ENCODE peak calls at places on chromosomes 4 and X, in seven cellular contexts. M, X, Y, B, E, J and C are unnamed samples.

GRCh38 chrX:134000260-134001245 is 15.2 kb upstream of the GPC3 start:
- DNase-seq in Y (no peak), M (no peak), X (no peak), J (no peak), B (no peak), E (no peak), C (no peak)

GRCh38 chr4:15239866-15240265 is 188.0 kb upstream of the C1QTNF7 start:
- DNase-seq in Y (no peak), B (no peak), X (no peak), J (no peak), E (no peak), M (no peak), C (no peak)

GRCh38 chrX:94121799-94122198 is 447.8 kb downstream of the FAM133A start:
- DNase-seq in J (no peak), M (no peak), E (no peak), X (no peak), B (no peak), Y (no peak), C (no peak)

GRCh38 chrX:65688403-65688881 is 21.0 kb downstream of the MSN start:
- DNase-seq in B (no peak), X (no peak), Y (no peak), J (no peak), M (peak), E (no peak), C (no peak)

GRCh38 chrX:88853925-88854324 is 106.9 kb downstream of the CPXCR1 start:
- DNase-seq in J (no peak), Y (no peak), M (no peak), X (no peak), E (no peak), B (no peak), C (no peak)

GRCh38 chrX:1207496-1208025 is 4.9 kb downstream of the CRLF2 start:
- DNase-seq in Y (no peak), B (no peak), X (no peak), M (no peak), E (no peak), J (no peak), C (no peak)

GRCh38 chr4:112234952-112235609 is 3.5 kb downstream of the AP1AR start:
- DNase-seq in E (peak), M (peak), X (peak), J (no peak), B (peak), Y (peak), C (peak)

GRCh38 chr4:8026455-8026854 is 86.8 kb upstream of the AFAP1 start:
- DNase-seq in Y (no peak), J (no peak), E (no peak), B (no peak), M (no peak), X (no peak), C (no peak)

GRCh38 chr4:776743-777441 is 49.0 kb downstream of the CPLX1 start:
- DNase-seq in E (no peak), J (no peak), Y (no peak), X (no peak), M (no peak), B (no peak), C (no peak)

GRCh38 chrX:43269201-43269600 is 386.9 kb upstream of the MAOA start:
- DNase-seq in M (no peak), J (no peak), X (no peak), E (no peak), Y (no peak), B (no peak), C (no peak)

GRCh38 chr4:100929753-100930152 is 411.9 kb upstream of the EMCN start:
- DNase-seq in M (no peak), X (no peak), Y (no peak), B (no peak), J (no peak), E (no peak), C (no peak)

GRCh38 chrX:40153335-40154221 is 55.8 kb upstream of the BCOR start:
- DNase-seq in M (no peak), X (peak), B (no peak), J (no peak), E (peak), Y (no peak), C (no peak)

GRCh38 chr4:55912249-55912648 is 36.5 kb upstream of the CEP135 start:
- DNase-seq in E (no peak), M (no peak), J (no peak), X (no peak), Y (no peak), B (no peak), C (no peak)

GRCh38 chr4:188989371-188989770 is 850.1 kb downstream of the TRIML1 start:
- DNase-seq in M (no peak), B (no peak), J (no peak), X (no peak), E (no peak), Y (no peak), C (no peak)

GRCh38 chr4:11949355-11949754 is 520.7 kb upstream of the HS3ST1 start:
- DNase-seq in Y (peak), M (no peak), E (no peak), B (no peak), J (no peak), X (no peak), C (no peak)

GRCh38 chr4:83010111-83010521 is 507 bp downstream of the LIN54 start:
- DNase-seq in B (no peak), X (no peak), J (no peak), Y (no peak), E (peak), M (no peak), C (no peak)

GRCh38 chr4:13544556-13545393 is 467 bp upstream of the NKX3-2 start:
- DNase-seq in Y (peak), E (peak), B (peak), X (peak), M (no peak), J (peak), C (peak)

GRCh38 chr4:164935363-164935762 is 42.1 kb downstream of the TRIM61 start:
- DNase-seq in X (peak), M (peak), E (peak), Y (peak), J (no peak), B (peak), C (peak)

GRCh38 chrX:64152857-64153256 is 52.7 kb downstream of the AMER1 start:
- DNase-seq in B (peak), M (no peak), X (peak), E (no peak), J (peak), Y (no peak), C (no peak)

GRCh38 chr4:73653695-73654106 is 33.5 kb upstream of the RASSF6 start:
- DNase-seq in E (peak), J (no peak), B (peak), X (no peak), Y (peak), M (peak), C (peak)

GRCh38 chr4:144670776-144671175 is 24.8 kb downstream of the HHIP start:
- DNase-seq in Y (no peak), B (no peak), E (no peak), M (no peak), X (no peak), J (no peak), C (no peak)

GRCh38 chr4:22897520-22898108 is 204.9 kb downstream of the GBA3 start:
- DNase-seq in X (peak), Y (peak), B (peak), E (peak), M (no peak), J (peak), C (peak)

GRCh38 chr4:109332926-109333464 is 30.5 kb upstream of the COL25A1 start:
- DNase-seq in E (peak), Y (no peak), X (peak), M (no peak), J (peak), B (no peak), C (peak)

GRCh38 chr4:112327950-112328349 is 30.8 kb downstream of the ALPK1 start:
- DNase-seq in E (peak), M (peak), X (no peak), Y (peak), J (no peak), B (peak), C (peak)

GRCh38 chr4:26022346-26022891 is 108.4 kb downstream of the SMIM20 start:
- DNase-seq in E (no peak), B (peak), Y (no peak), X (no peak), M (no peak), J (no peak), C (no peak)

GRCh38 chr4:93828830-93829530 is 427 bp downstream of the ATOH1 start:
- DNase-seq in X (peak), J (no peak), E (no peak), Y (no peak), B (no peak), M (no peak), C (peak)

GRCh38 chr4:123977623-123978022 is 581.0 kb downstream of the SPRY1 start:
- DNase-seq in B (peak), J (no peak), M (no peak), Y (no peak), X (no peak), E (no peak), C (no peak)

GRCh38 chr4:149999485-150000074 is 78.7 kb upstream of the DCLK2 start:
- DNase-seq in Y (peak), E (peak), J (no peak), B (peak), X (no peak), M (no peak), C (peak)

GRCh38 chr4:13092702-13093101 is 391.4 kb downstream of the RAB28 start:
- DNase-seq in J (no peak), B (no peak), X (no peak), M (no peak), Y (no peak), E (no peak), C (no peak)

GRCh38 chrX:109535578-109535977 is 1.1 kb upstream of the NXT2 start:
- DNase-seq in Y (no peak), M (no peak), X (no peak), E (no peak), B (no peak), J (no peak), C (no peak)

DNA sequence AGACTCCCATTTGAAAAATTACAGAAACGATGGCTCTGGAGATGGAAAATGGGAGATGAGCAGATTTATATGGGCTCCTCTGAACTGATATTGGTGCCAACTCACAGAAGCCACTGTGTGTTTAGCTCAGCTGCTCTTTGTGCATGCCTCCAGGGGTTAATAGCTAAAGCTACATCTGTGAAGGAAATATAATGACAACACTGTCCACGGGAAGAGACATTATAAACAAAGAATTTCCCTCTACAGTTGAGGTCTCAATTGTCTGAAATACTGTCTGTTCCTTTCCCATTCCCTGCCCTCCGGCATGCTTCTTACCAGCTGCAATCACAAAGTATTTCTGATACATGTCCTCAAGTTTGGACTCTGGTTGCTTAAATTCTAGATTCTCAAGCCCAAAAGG is 40.4 kb downstream of the PPA2 start:
- DNase-seq in J (no peak), M (no peak), E (no peak), Y (no peak), B (no peak), X (no peak), C (no peak)
- TF ChIP-seq SP1 in J (no peak), M (no peak), E (no peak), Y (no peak), B (no peak), X (no peak), C (no peak)

GRCh38 chrX:67723580-67724351 is 179.9 kb downstream of the AR start:
- DNase-seq in E (no peak), M (no peak), Y (no peak), B (no peak), J (no peak), X (no peak), C (no peak)

GRCh38 chrX:67725471-67725870 is 181.7 kb downstream of the AR start:
- DNase-seq in X (no peak), Y (no peak), B (no peak), M (no peak), J (no peak), E (no peak), C (no peak)

GRCh38 chrX:67726028-67726427 is 182.2 kb downstream of the AR start:
- DNase-seq in Y (no peak), J (no peak), M (no peak), B (no peak), X (no peak), E (no peak), C (no peak)

GRCh38 chrX:67727576-67727975 is 183.8 kb downstream of the AR start:
- DNase-seq in J (no peak), M (no peak), X (no peak), B (no peak), Y (no peak), E (no peak), C (no peak)

DNA sequence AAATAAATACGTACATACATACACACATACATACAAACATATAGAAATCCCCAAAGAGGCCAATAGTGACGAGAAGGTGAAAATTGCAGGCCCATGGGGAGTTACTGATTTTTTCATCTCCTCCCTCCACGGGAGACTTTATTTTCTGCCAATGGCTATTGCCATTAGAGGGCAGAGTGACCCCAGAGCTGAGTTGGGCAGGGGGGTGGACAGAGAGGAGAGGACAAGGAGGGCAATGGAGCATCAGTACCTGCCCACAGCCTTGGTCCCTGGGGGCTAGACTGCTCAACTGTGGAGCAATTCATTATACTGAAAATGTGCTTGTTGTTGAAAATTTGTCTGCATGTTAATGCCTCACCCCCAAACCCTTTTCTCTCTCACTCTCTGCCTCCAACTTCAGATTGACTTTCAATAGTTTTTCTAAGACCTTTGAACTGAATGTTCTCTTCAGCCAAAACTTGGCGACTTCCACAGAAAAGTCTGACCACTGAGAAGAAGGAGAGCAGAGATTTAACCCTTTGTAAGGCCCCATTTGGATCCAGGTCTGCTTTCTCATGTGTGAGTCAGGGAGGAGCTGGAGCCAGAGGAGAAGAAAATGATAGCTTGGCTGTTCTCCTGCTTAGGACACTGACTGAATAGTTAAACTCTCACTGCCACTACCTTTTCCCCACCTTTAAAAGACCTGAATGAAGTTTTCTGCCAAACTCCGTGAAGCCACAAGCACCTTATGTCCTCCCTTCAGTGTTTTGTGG is 180.7 kb downstream of the AR start:
- DNase-seq in E (no peak), B (no peak), M (no peak), J (no peak), Y (no peak), X (peak), C (no peak)
- TF ChIP-seq SP1 in E (no peak), B (no peak), M (no peak), J (no peak), Y (no peak), X (no peak), C (no peak)

GRCh38 chr4:176189891-176190795 is 5.2 kb downstream of the SPATA4 start:
- DNase-seq in E (no peak), Y (no peak), X (no peak), J (no peak), M (no peak), B (no peak), C (no peak)

GRCh38 chr4:176191974-176192373 is 3.4 kb downstream of the SPATA4 start:
- DNase-seq in X (no peak), J (no peak), M (no peak), B (no peak), Y (no peak), E (no peak), C (no peak)

GRCh38 chr4:176195184-176195978 is at the start of gene SPATA4:
- DNase-seq in M (peak), E (peak), J (peak), B (peak), X (peak), Y (peak), C (peak)

GRCh38 chr4:176193126-176193525 is 2.3 kb downstream of the SPATA4 start:
- DNase-seq in B (no peak), X (no peak), J (no peak), Y (no peak), E (no peak), M (no peak), C (no peak)

DNA sequence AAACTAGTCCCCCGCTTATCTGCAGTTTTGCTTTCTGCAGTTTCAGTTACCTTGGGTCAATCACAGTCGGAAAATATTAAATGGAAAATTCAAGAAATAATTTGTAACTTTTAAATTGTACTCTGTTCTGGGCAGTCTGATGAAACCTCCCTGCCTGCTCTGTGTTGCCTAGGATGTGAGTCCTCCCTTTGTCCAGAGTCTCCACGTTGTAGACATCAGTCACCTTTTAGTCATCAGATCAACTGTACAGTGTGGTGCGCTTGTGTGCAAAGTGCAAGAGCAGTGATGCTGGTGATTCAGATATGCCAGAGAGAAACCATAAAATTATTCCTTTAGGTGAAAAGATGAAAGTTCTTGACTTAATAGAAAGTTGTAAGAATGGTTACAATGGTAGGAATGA is 1.5 kb downstream of the SPATA4 start:
- DNase-seq in E (no peak), B (no peak), Y (peak), X (no peak), J (no peak), M (no peak), C (no peak)
- TF ChIP-seq SP1 in E (no peak), B (no peak), Y (peak), X (no peak), J (no peak), M (no peak), C (no peak)

GRCh38 chr4:183588169-183588675 is 70.8 kb downstream of the RWDD4 start:
- DNase-seq in B (no peak), M (no peak), X (no peak), E (no peak), J (no peak), Y (no peak), C (peak)

GRCh38 chr4:183588691-183589090 is 70.3 kb downstream of the RWDD4 start:
- DNase-seq in X (no peak), E (no peak), J (no peak), Y (no peak), B (no peak), M (no peak), C (no peak)

GRCh38 chr4:183591301-183591700 is 67.7 kb downstream of the RWDD4 start:
- DNase-seq in J (no peak), Y (no peak), X (no peak), B (no peak), E (no peak), M (no peak), C (no peak)

GRCh38 chr4:183586824-183587223 is 72.2 kb downstream of the RWDD4 start:
- DNase-seq in B (no peak), M (no peak), J (no peak), E (no peak), X (no peak), Y (no peak), C (no peak)

DNA sequence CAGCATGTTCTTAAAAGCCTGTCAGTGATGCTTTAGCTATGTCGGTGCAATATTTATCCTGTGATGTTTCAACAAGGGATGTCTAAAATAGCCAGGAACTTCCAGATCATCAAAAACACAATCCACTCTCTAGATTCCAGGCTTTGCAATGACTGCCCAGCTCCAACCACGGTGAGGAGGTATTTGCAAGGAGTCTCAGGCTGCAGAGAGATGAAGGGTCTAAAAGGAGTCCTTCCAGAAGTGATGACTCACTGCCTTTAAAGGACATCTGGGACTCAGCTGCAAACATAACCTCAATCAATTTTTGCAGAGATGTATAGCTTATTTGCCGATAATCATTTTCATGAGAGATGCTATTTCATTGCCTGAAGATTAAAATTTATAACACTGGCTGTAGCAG is 69.3 kb downstream of the RWDD4 start:
- DNase-seq in E (peak), Y (no peak), M (no peak), J (no peak), X (no peak), B (no peak), C (no peak)
- TF ChIP-seq SP1 in E (no peak), Y (no peak), M (no peak), J (no peak), X (no peak), B (no peak), C (no peak)

DNA sequence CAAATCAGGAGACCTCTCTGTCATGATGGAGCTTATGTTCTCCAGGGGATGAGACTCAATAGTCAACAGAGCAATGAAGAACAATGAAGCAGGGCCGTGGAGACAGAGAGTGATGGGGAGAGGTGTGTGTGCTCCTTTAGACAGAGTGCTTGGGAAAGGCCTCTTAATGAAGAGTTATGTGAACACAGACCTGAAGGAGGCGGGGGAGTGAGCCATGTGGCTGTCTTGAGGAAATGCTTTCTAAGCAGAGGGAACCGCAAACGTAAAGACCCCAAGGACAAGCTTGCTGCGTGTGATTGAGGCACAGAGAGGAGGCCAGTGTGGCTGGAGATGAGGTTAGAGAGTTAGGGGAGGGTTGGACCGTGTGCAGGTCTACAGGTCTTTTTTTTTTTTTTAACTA is 53.1 kb downstream of the CHRNA9 start:
- DNase-seq in M (no peak), X (peak), J (no peak), Y (no peak), E (peak), B (no peak), C (no peak)
- TF ChIP-seq SP1 in M (no peak), X (no peak), J (no peak), Y (no peak), E (no peak), B (no peak), C (no peak)